ENCODE peak calls at places on chromosome 11, in five cellular contexts. Q is AG09309; I is tibial nerve; S is AG09319; B is CD8-positive, alpha-beta T cell. V is an unnamed sample.

GRCh38 chr11:47510231-47510630 is 42.7 kb downstream of the CELF1 start:
- DNase-seq in I (no peak), B (no peak), S (no peak), Q (no peak), V (no peak)

GRCh38 chr11:128375941-128376340 is 211.4 kb downstream of the ETS1 start:
- DNase-seq in Q (no peak), I (no peak), S (no peak), B (no peak), V (no peak)

GRCh38 chr11:118715245-118715807 is 35.9 kb upstream of the TREH start:
- DNase-seq in I (no peak), S (no peak), Q (peak; percentile 20), B (no peak), V (no peak)

GRCh38 chr11:28863422-28863821 is 755.2 kb downstream of the METTL15 start:
- DNase-seq in B (no peak), I (no peak), S (no peak), Q (no peak), V (no peak)

GRCh38 chr11:64376071-64376470 is 17.1 kb downstream of the RPS6KA4 start:
- DNase-seq in S (no peak), Q (no peak), I (no peak), B (no peak), V (no peak)

GRCh38 chr11:79040348-79040747 is 400.5 kb downstream of the TENM4 start:
- DNase-seq in B (no peak), S (no peak), Q (no peak), I (no peak), V (no peak)

GRCh38 chr11:118217575-118217974 is 7.2 kb downstream of the JAML start:
- DNase-seq in Q (no peak), B (no peak), I (no peak), S (no peak), V (no peak)

GRCh38 chr11:70384486-70385152 is 13.7 kb upstream of the CTTN start:
- DNase-seq in Q (no peak), S (no peak), I (no peak), B (no peak), V (no peak)

GRCh38 chr11:100810666-100811065 is 123.6 kb downstream of the ARHGAP42 start:
- DNase-seq in I (no peak), S (no peak), Q (no peak), B (no peak), V (no peak)

GRCh38 chr11:33172996-33173395 is 11.7 kb upstream of the CSTF3 start:
- DNase-seq in S (no peak), B (no peak), I (no peak), Q (no peak), V (no peak)

GRCh38 chr11:11979487-11980117 is 28.8 kb downstream of the DKK3 start:
- DNase-seq in I (peak; percentile 23), Q (no peak), S (no peak), B (no peak), V (peak; percentile 83)

GRCh38 chr11:102006835-102007566 is 40.2 kb upstream of the CFAP300 start:
- DNase-seq in Q (no peak), S (no peak), B (no peak), I (no peak), V (no peak)

GRCh38 chr11:85810521-85810870 is 445 bp downstream of the SYTL2 start:
- DNase-seq in S (no peak), B (no peak), I (no peak), Q (no peak), V (no peak)

GRCh38 chr11:112961751-112962747 is 829 bp downstream of the NCAM1 start:
- DNase-seq in B (no peak), Q (no peak), S (no peak), I (no peak), V (no peak)

GRCh38 chr11:297666-298405 is 1.5 kb downstream of the IFITM5 start:
- DNase-seq in B (peak; percentile 47), Q (no peak), I (no peak), S (no peak), V (no peak)

GRCh38 chr11:84212467-84213390 is 926.6 kb upstream of the CCDC90B start:
- DNase-seq in I (no peak), B (no peak), S (no peak), Q (no peak), V (no peak)

GRCh38 chr11:58912124-58912523 is 27.2 kb upstream of the GLYATL1 start:
- DNase-seq in Q (no peak), I (no peak), S (no peak), B (no peak), V (no peak)

GRCh38 chr11:416051-416756 is 1.4 kb upstream of the SIGIRR start:
- DNase-seq in I (no peak), S (no peak), B (peak; percentile 21), Q (no peak), V (no peak)

GRCh38 chr11:123653997-123654565 is 343 bp downstream of the SCN3B start:
- DNase-seq in B (no peak), I (no peak), Q (no peak), S (no peak), V (no peak)

GRCh38 chr11:123659311-123659710 is 4.9 kb upstream of the SCN3B start:
- DNase-seq in I (no peak), S (no peak), B (no peak), Q (no peak), V (no peak)

GRCh38 chr11:123650901-123651300 is 3.5 kb downstream of the SCN3B start:
- DNase-seq in B (no peak), S (no peak), Q (no peak), I (no peak), V (no peak)

GRCh38 chr11:123654566-123655081 is at the start of gene SCN3B:
- DNase-seq in S (no peak), B (no peak), Q (no peak), I (no peak), V (peak; percentile 85)

DNA sequence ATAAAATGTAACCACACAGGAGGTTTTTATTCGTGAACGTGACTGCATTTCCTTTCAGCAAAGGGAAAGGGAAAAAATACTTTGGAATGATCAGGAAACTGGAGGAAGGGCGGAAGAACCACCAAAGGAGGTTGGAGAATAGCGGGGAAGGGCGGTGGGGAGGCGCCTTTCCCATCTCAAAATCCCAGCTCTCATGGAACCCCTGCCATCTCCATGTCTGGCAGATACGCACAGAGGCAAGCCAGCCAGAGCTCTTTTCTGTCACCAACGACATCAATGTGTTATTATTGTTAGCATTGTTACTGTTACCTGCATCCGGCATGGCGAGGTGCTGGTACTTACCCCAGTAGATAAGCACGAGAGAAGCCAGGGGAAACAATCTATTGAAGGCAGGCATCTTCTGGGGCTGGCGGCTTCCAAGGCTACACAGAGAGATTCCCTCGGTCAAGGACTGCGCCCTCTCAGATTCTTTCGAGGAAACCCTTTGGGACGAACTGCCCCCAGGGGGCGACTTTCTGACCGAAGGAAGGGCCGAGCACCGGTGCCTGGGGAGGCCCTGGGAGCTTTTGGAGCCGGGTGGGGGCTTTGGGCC is 923 bp downstream of the SCN3B start:
- DNase-seq in I (no peak), Q (no peak), S (no peak), B (no peak), V (no peak)
- TF ChIP-seq CTCF in I (no peak), Q (no peak), S (no peak), B (no peak), V (no peak)

GRCh38 chr11:26843539-26843938 is 121.7 kb upstream of the SLC5A12 start:
- DNase-seq in S (no peak), Q (no peak), B (no peak), I (no peak), V (no peak)

GRCh38 chr11:26842883-26843282 is 121.0 kb upstream of the SLC5A12 start:
- DNase-seq in Q (no peak), B (no peak), I (no peak), S (no peak), V (no peak)

GRCh38 chr11:26847459-26847858 is 125.6 kb upstream of the SLC5A12 start:
- DNase-seq in S (no peak), I (peak; percentile 69), B (no peak), Q (no peak), V (no peak)

GRCh38 chr11:26846222-26846621 is 124.4 kb upstream of the SLC5A12 start:
- DNase-seq in Q (no peak), B (no peak), I (no peak), S (no peak), V (no peak)

GRCh38 chr11:26844963-26845362 is 123.1 kb upstream of the SLC5A12 start:
- DNase-seq in S (no peak), Q (no peak), I (no peak), B (no peak), V (no peak)
- TF ChIP-seq CTCF in S (no peak), Q (no peak), I (no peak), B (no peak), V (no peak)

DNA sequence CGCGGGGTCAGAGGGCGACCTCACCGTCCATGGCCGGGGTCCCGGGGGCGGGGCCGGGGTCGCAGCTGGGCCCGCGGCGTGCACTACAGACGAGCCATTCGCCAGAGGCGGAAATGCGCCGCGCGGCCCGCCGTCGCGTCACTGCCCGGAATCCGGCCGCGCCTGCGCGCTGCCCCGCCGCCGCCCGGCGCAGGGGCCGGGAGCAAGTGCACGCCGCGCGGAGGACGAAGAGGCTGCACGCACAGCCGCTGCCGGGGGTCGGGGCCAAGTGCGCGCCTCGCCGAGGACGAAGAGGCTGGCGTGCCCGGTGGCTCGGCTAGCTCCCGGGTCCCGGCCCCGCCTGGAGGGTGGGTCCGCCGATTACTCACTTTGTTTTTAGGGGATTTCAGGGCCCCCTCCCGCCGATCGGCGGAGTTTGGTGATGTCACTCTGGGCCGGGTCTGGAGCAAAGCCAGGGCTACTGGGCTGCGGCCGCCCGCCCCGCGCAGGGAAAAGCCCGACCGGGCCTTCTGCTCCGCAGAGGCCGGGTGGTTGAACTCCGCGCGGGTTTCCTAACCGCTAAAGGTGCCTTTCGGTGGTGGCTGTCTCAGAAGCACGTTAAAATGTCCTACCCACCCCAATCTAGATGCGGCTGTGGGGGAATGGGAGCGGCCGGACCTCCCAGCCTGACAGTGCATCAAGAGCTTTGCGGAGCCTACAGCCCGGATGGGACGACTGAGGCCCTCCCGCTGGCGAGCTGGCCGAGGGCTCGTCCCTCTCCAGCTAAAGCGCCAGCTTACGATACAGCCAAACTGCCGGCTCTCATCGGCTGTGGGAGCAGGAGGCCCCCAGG is at the start of gene RELA:
- DNase-seq in I (peak; percentile 98), Q (peak; percentile 78), S (peak; percentile 90), B (peak; percentile 90), V (peak; percentile 99)
- TF ChIP-seq CTCF in I (no peak), Q (no peak), S (no peak), B (no peak), V (no peak)

GRCh38 chr11:82003024-82003423 is 730.6 kb downstream of the FAM181B start:
- DNase-seq in B (no peak), S (no peak), Q (no peak), I (no peak), V (no peak)
- TF ChIP-seq CTCF in B (no peak), S (no peak), Q (no peak), I (no peak), V (no peak)

GRCh38 chr11:68020575-68020974 is 9.9 kb upstream of the NDUFS8 start:
- DNase-seq in B (no peak), S (no peak), I (no peak), Q (no peak), V (no peak)
- TF ChIP-seq CTCF in B (no peak), S (peak; percentile 22), I (no peak), Q (peak; percentile 53), V (peak; percentile 50)